ENCODE peak calls at places on chromosomes 16 and 17, in nine cellular contexts. N, E, K, D, L, O, I, B and G are unnamed samples.
A peak's percentile ranks its signal among the peaks of the same experiment; 100 is the strongest.

GRCh38 chr16:17194190-17194780 is 276.5 kb downstream of the XYLT1 start:
- DNase-seq in N (no peak), E (no peak), K (peak; percentile 63), D (no peak), L (peak; percentile 73), O (no peak), I (peak; percentile 24), B (peak; percentile 42), G (peak; percentile 37)

GRCh38 chr16:51953541-51953940 is 593.4 kb downstream of the TOX3 start:
- DNase-seq in N (no peak), E (no peak), K (no peak), D (no peak), L (no peak), O (no peak), I (no peak), B (no peak), G (no peak)

GRCh38 chr17:40319651-40320550 is 10.9 kb downstream of the RARA start:
- DNase-seq in N (no peak), E (no peak), K (peak; percentile 74), D (no peak), L (no peak), O (no peak), I (no peak), B (no peak), G (no peak)

GRCh38 chr17:20987511-20987910 is 55.3 kb downstream of the USP22 start:
- DNase-seq in N (no peak), E (no peak), K (no peak), D (no peak), L (no peak), O (no peak), I (no peak), B (no peak), G (no peak)

GRCh38 chr16:47644166-47644565 is 183.0 kb downstream of the PHKB start:
- DNase-seq in N (no peak), E (no peak), K (no peak), D (no peak), L (peak; percentile 46), O (no peak), I (peak; percentile 82), B (peak; percentile 12), G (no peak)

GRCh38 chr16:11128211-11129123 is 127.5 kb downstream of the SOCS1 start:
- DNase-seq in N (no peak), E (no peak), K (no peak), D (no peak), L (peak; percentile 85), O (no peak), I (peak; percentile 68), B (peak; percentile 58), G (no peak)

GRCh38 chr16:84380405-84380804 is 12.1 kb downstream of the ATP2C2 start:
- DNase-seq in N (no peak), E (no peak), K (no peak), D (no peak), L (no peak), O (no peak), I (no peak), B (peak; percentile 80), G (no peak)

GRCh38 chr16:57590654-57591085 is 37.8 kb upstream of the ADGRG1 start:
- DNase-seq in N (no peak), E (no peak), K (no peak), D (no peak), L (no peak), O (peak; percentile 63), I (peak; percentile 72), B (peak; percentile 41), G (no peak)

GRCh38 chr17:44115585-44116415 is 7.6 kb downstream of the HDAC5 start:
- DNase-seq in N (no peak), E (no peak), K (peak; percentile 25), D (no peak), L (peak; percentile 56), O (peak; percentile 81), I (peak; percentile 56), B (peak; percentile 69), G (no peak)

GRCh38 chr16:23595951-23596720 is at the start of gene NDUFAB1:
- DNase-seq in N (peak; percentile 38), E (peak; percentile 91), K (peak; percentile 94), D (peak; percentile 75), L (peak; percentile 95), O (peak; percentile 73), I (peak; percentile 87), B (peak; percentile 93), G (peak; percentile 83)

GRCh38 chr16:21033264-21033663 is 117.4 kb downstream of the DNAH3 start:
- DNase-seq in N (no peak), E (no peak), K (no peak), D (no peak), L (no peak), O (no peak), I (no peak), B (no peak), G (no peak)

GRCh38 chr17:79619196-79619595 is 8.3 kb upstream of the RBFOX3 start:
- DNase-seq in N (no peak), E (no peak), K (no peak), D (no peak), L (no peak), O (no peak), I (no peak), B (no peak), G (no peak)

GRCh38 chr16:1920727-1921155 is 2.5 kb upstream of the HS3ST6 start:
- DNase-seq in N (no peak), E (no peak), K (no peak), D (peak; percentile 70), L (no peak), O (no peak), I (no peak), B (peak; percentile 63), G (no peak)

GRCh38 chr17:83196973-83197880 is 117.8 kb downstream of the METRNL start:
- DNase-seq in N (peak; percentile 7), E (no peak), K (no peak), D (no peak), L (peak; percentile 41), O (no peak), I (no peak), B (no peak), G (peak; percentile 21)

GRCh38 chr17:81867952-81868673 is 3.0 kb downstream of the ARHGDIA start:
- DNase-seq in N (no peak), E (no peak), K (no peak), D (no peak), L (no peak), O (no peak), I (no peak), B (no peak), G (no peak)

GRCh38 chr17:49901460-49902331 is 53.8 kb upstream of the TAC4 start:
- DNase-seq in N (no peak), E (no peak), K (no peak), D (no peak), L (no peak), O (peak; percentile 43), I (no peak), B (no peak), G (no peak)

GRCh38 chr16:71855937-71856662 is 10.3 kb downstream of the ATXN1L start:
- DNase-seq in N (no peak), E (no peak), K (no peak), D (no peak), L (no peak), O (no peak), I (no peak), B (no peak), G (no peak)

GRCh38 chr17:7403043-7403901 is 625 bp downstream of the TMEM256 start:
- DNase-seq in N (no peak), E (no peak), K (peak; percentile 23), D (peak; percentile 10), L (peak; percentile 83), O (peak; percentile 95), I (no peak), B (no peak), G (peak; percentile 56)